ENCODE peak calls at places on chromosome 4, in eight cellular contexts. One of them, this sample, is unnamed.

GRCh38 chr4:169620846-169621228 is 459 bp downstream of the CLCN3 start:
- DNase-seq in aorta: no peak
- DNase-seq in K562: no peak
- DNase-seq in mucosa of descending colon: no peak
- DNase-seq in Karpas-422: peak; percentile 48
- DNase-seq in heart right ventricle: no peak
- DNase-seq in mammary epithelial cell: peak; percentile 48
- DNase-seq in GM23248: peak; percentile 57
- DNase-seq in this sample: peak; percentile 2

GRCh38 chr4:140877781-140878180 is 121.6 kb upstream of the TBC1D9 start:
- DNase-seq in mammary epithelial cell: no peak
- DNase-seq in GM23248: no peak
- DNase-seq in Karpas-422: no peak
- DNase-seq in K562: no peak
- DNase-seq in heart right ventricle: no peak
- DNase-seq in mucosa of descending colon: no peak
- DNase-seq in aorta: no peak
- DNase-seq in this sample: no peak

GRCh38 chr4:2954358-2955185 is 8.6 kb downstream of the NOP14 start:
- DNase-seq in mammary epithelial cell: no peak
- DNase-seq in Karpas-422: peak; percentile 56
- DNase-seq in mucosa of descending colon: no peak
- DNase-seq in K562: no peak
- DNase-seq in aorta: no peak
- DNase-seq in heart right ventricle: no peak
- DNase-seq in GM23248: no peak
- DNase-seq in this sample: no peak

GRCh38 chr4:147492761-147493160 is 11.9 kb downstream of the EDNRA start:
- DNase-seq in mammary epithelial cell: no peak
- DNase-seq in K562: no peak
- DNase-seq in heart right ventricle: peak; percentile 22
- DNase-seq in mucosa of descending colon: no peak
- DNase-seq in Karpas-422: no peak
- DNase-seq in GM23248: peak; percentile 35
- DNase-seq in aorta: no peak
- DNase-seq in this sample: no peak

GRCh38 chr4:174429701-174430100 is 92.6 kb downstream of the HPGD start:
- DNase-seq in Karpas-422: no peak
- DNase-seq in mucosa of descending colon: no peak
- DNase-seq in heart right ventricle: no peak
- DNase-seq in aorta: no peak
- DNase-seq in K562: no peak
- DNase-seq in GM23248: peak; percentile 30
- DNase-seq in mammary epithelial cell: peak; percentile 14
- DNase-seq in this sample: no peak

GRCh38 chr4:71595576-71596108 is 188.2 kb downstream of the GC start:
- DNase-seq in heart right ventricle: no peak
- DNase-seq in K562: no peak
- DNase-seq in mammary epithelial cell: peak; percentile 17
- DNase-seq in aorta: no peak
- DNase-seq in Karpas-422: no peak
- DNase-seq in mucosa of descending colon: no peak
- DNase-seq in GM23248: peak; percentile 19
- DNase-seq in this sample: no peak

GRCh38 chr4:84697159-84697558 is 114.2 kb downstream of the CDS1 start:
- DNase-seq in mammary epithelial cell: no peak
- DNase-seq in mucosa of descending colon: no peak
- DNase-seq in GM23248: peak; percentile 11
- DNase-seq in Karpas-422: no peak
- DNase-seq in K562: no peak
- DNase-seq in heart right ventricle: no peak
- DNase-seq in aorta: no peak
- DNase-seq in this sample: no peak

GRCh38 chr4:36785965-36786364 is 458.6 kb upstream of the NWD2 start:
- DNase-seq in mucosa of descending colon: no peak
- DNase-seq in heart right ventricle: no peak
- DNase-seq in GM23248: no peak
- DNase-seq in K562: no peak
- DNase-seq in mammary epithelial cell: no peak
- DNase-seq in aorta: no peak
- DNase-seq in Karpas-422: no peak
- DNase-seq in this sample: no peak

GRCh38 chr4:7335363-7336066 is 99.2 kb downstream of the PSAPL1 start:
- DNase-seq in GM23248: peak; percentile 60
- DNase-seq in mammary epithelial cell: peak; percentile 18
- DNase-seq in Karpas-422: peak; percentile 93
- DNase-seq in K562: peak; percentile 72
- DNase-seq in aorta: peak; percentile 82
- DNase-seq in heart right ventricle: peak; percentile 67
- DNase-seq in mucosa of descending colon: no peak
- DNase-seq in this sample: peak; percentile 65

GRCh38 chr4:62548108-62548524 is 1348.0 kb downstream of the ADGRL3 start:
- DNase-seq in mammary epithelial cell: no peak
- DNase-seq in mucosa of descending colon: no peak
- DNase-seq in GM23248: no peak
- DNase-seq in Karpas-422: no peak
- DNase-seq in aorta: peak; percentile 81
- DNase-seq in heart right ventricle: peak; percentile 59
- DNase-seq in K562: no peak
- DNase-seq in this sample: no peak

GRCh38 chr4:102815981-102816380 is 11.4 kb downstream of the UBE2D3 start:
- DNase-seq in GM23248: peak; percentile 95
- DNase-seq in aorta: no peak
- DNase-seq in mucosa of descending colon: no peak
- DNase-seq in heart right ventricle: no peak
- DNase-seq in mammary epithelial cell: peak; percentile 87
- DNase-seq in K562: no peak
- DNase-seq in Karpas-422: no peak
- DNase-seq in this sample: no peak

GRCh38 chr4:115145393-115146160 is 32.2 kb upstream of the NDST4 start:
- DNase-seq in mammary epithelial cell: no peak
- DNase-seq in mucosa of descending colon: peak; percentile 50
- DNase-seq in Karpas-422: no peak
- DNase-seq in aorta: no peak
- DNase-seq in GM23248: no peak
- DNase-seq in heart right ventricle: no peak
- DNase-seq in K562: no peak
- DNase-seq in this sample: no peak

GRCh38 chr4:173503330-173504180 is 26.5 kb downstream of the HAND2 start:
- DNase-seq in heart right ventricle: no peak
- DNase-seq in aorta: no peak
- DNase-seq in GM23248: no peak
- DNase-seq in mucosa of descending colon: no peak
- DNase-seq in Karpas-422: no peak
- DNase-seq in K562: no peak
- DNase-seq in mammary epithelial cell: no peak
- DNase-seq in this sample: no peak

GRCh38 chr4:111283066-111283677 is 660.3 kb upstream of the PITX2 start:
- DNase-seq in mucosa of descending colon: peak; percentile 29
- DNase-seq in GM23248: peak; percentile 56
- DNase-seq in aorta: peak; percentile 78
- DNase-seq in mammary epithelial cell: peak; percentile 32
- DNase-seq in K562: peak; percentile 25
- DNase-seq in heart right ventricle: peak; percentile 21
- DNase-seq in Karpas-422: peak; percentile 79
- DNase-seq in this sample: peak; percentile 8

GRCh38 chr4:47002593-47002992 is 9.2 kb upstream of the GABRA4 start:
- DNase-seq in GM23248: peak; percentile 22
- DNase-seq in mucosa of descending colon: no peak
- DNase-seq in aorta: no peak
- DNase-seq in mammary epithelial cell: peak; percentile 1
- DNase-seq in Karpas-422: peak; percentile 46
- DNase-seq in heart right ventricle: no peak
- DNase-seq in K562: no peak
- DNase-seq in this sample: no peak

GRCh38 chr4:70533211-70533610 is 14.8 kb downstream of the AMTN start:
- DNase-seq in heart right ventricle: no peak
- DNase-seq in aorta: no peak
- DNase-seq in mucosa of descending colon: no peak
- DNase-seq in Karpas-422: no peak
- DNase-seq in mammary epithelial cell: no peak
- DNase-seq in K562: no peak
- DNase-seq in GM23248: no peak
- DNase-seq in this sample: no peak

GRCh38 chr4:7988437-7988836 is 48.8 kb upstream of the AFAP1 start:
- DNase-seq in mucosa of descending colon: no peak
- DNase-seq in Karpas-422: no peak
- DNase-seq in mammary epithelial cell: peak; percentile 48
- DNase-seq in aorta: no peak
- DNase-seq in K562: no peak
- DNase-seq in GM23248: peak; percentile 91
- DNase-seq in heart right ventricle: no peak
- DNase-seq in this sample: no peak

GRCh38 chr4:122583906-122584305 is 37.0 kb downstream of the IL21 start:
- DNase-seq in GM23248: peak; percentile 65
- DNase-seq in K562: no peak
- DNase-seq in heart right ventricle: no peak
- DNase-seq in mucosa of descending colon: no peak
- DNase-seq in mammary epithelial cell: peak; percentile 39
- DNase-seq in aorta: no peak
- DNase-seq in Karpas-422: no peak
- DNase-seq in this sample: no peak

GRCh38 chr4:40149960-40150385 is 46.9 kb upstream of the RHOH start:
- DNase-seq in heart right ventricle: no peak
- DNase-seq in Karpas-422: peak; percentile 94
- DNase-seq in GM23248: peak; percentile 70
- DNase-seq in aorta: no peak
- DNase-seq in mammary epithelial cell: peak; percentile 72
- DNase-seq in mucosa of descending colon: no peak
- DNase-seq in K562: peak; percentile 61
- DNase-seq in this sample: peak; percentile 17

GRCh38 chr4:93829531-93830089 is 1.1 kb downstream of the ATOH1 start:
- DNase-seq in mammary epithelial cell: no peak
- DNase-seq in GM23248: peak; percentile 2
- DNase-seq in heart right ventricle: no peak
- DNase-seq in aorta: no peak
- DNase-seq in Karpas-422: no peak
- DNase-seq in mucosa of descending colon: no peak
- DNase-seq in K562: no peak
- DNase-seq in this sample: no peak

GRCh38 chr4:165626316-165626715 is 246.7 kb upstream of the TLL1 start:
- DNase-seq in Karpas-422: no peak
- DNase-seq in GM23248: no peak
- DNase-seq in aorta: no peak
- DNase-seq in mammary epithelial cell: no peak
- DNase-seq in K562: no peak
- DNase-seq in heart right ventricle: no peak
- DNase-seq in mucosa of descending colon: no peak
- DNase-seq in this sample: no peak

GRCh38 chr4:7539659-7540058 is 104.9 kb upstream of the PSAPL1 start:
- DNase-seq in GM23248: peak; percentile 32
- DNase-seq in K562: peak; percentile 62
- DNase-seq in aorta: no peak
- DNase-seq in Karpas-422: peak; percentile 87
- DNase-seq in mucosa of descending colon: peak; percentile 62
- DNase-seq in mammary epithelial cell: no peak
- DNase-seq in heart right ventricle: no peak
- DNase-seq in this sample: peak; percentile 91

GRCh38 chr4:15965325-15965724 is 2.4 kb upstream of the FGFBP2 start:
- DNase-seq in aorta: no peak
- DNase-seq in heart right ventricle: no peak
- DNase-seq in Karpas-422: no peak
- DNase-seq in K562: no peak
- DNase-seq in mammary epithelial cell: no peak
- DNase-seq in mucosa of descending colon: no peak
- DNase-seq in GM23248: no peak
- DNase-seq in this sample: no peak

GRCh38 chr4:24067781-24068193 is 177.9 kb upstream of the PPARGC1A start:
- DNase-seq in Karpas-422: no peak
- DNase-seq in GM23248: peak; percentile 69
- DNase-seq in mucosa of descending colon: no peak
- DNase-seq in K562: no peak
- DNase-seq in aorta: no peak
- DNase-seq in mammary epithelial cell: peak; percentile 49
- DNase-seq in heart right ventricle: no peak
- DNase-seq in this sample: peak; percentile 67

GRCh38 chr4:111214371-111214770 is 591.5 kb upstream of the PITX2 start:
- DNase-seq in mucosa of descending colon: no peak
- DNase-seq in GM23248: no peak
- DNase-seq in aorta: no peak
- DNase-seq in heart right ventricle: no peak
- DNase-seq in K562: no peak
- DNase-seq in mammary epithelial cell: no peak
- DNase-seq in Karpas-422: no peak
- DNase-seq in this sample: no peak

GRCh38 chr4:134251322-134251721 is 49.7 kb upstream of the PABPC4L start:
- DNase-seq in Karpas-422: no peak
- DNase-seq in mammary epithelial cell: no peak
- DNase-seq in K562: no peak
- DNase-seq in heart right ventricle: no peak
- DNase-seq in GM23248: no peak
- DNase-seq in aorta: no peak
- DNase-seq in mucosa of descending colon: no peak
- DNase-seq in this sample: no peak
- H3K9me3 ChIP-seq in Karpas-422: peaks cover 9% of the 10 kb centered on the region
- H3K9me3 ChIP-seq in mammary epithelial cell: no peaks in the 10 kb centered on the region
- H3K9me3 ChIP-seq in K562: no peaks in the 10 kb centered on the region
- H3K9me3 ChIP-seq in heart right ventricle: no peaks in the 10 kb centered on the region
- H3K9me3 ChIP-seq in GM23248: no peaks in the 10 kb centered on the region
- H3K9me3 ChIP-seq in aorta: peaks cover 2% of the 10 kb centered on the region
- H3K9me3 ChIP-seq in mucosa of descending colon: no peaks in the 10 kb centered on the region
- H3K9me3 ChIP-seq in this sample: no peaks in the 10 kb centered on the region

GRCh38 chr4:29596228-29596627 is 1123.9 kb upstream of the PCDH7 start:
- DNase-seq in K562: no peak
- DNase-seq in heart right ventricle: no peak
- DNase-seq in mammary epithelial cell: no peak
- DNase-seq in mucosa of descending colon: no peak
- DNase-seq in aorta: no peak
- DNase-seq in GM23248: no peak
- DNase-seq in Karpas-422: no peak
- DNase-seq in this sample: no peak
- H3K4me3 ChIP-seq in K562: no peak overlapping the region
- H3K4me3 ChIP-seq in heart right ventricle: no peak overlapping the region
- H3K4me3 ChIP-seq in mammary epithelial cell: no peak overlapping the region
- H3K4me3 ChIP-seq in mucosa of descending colon: no peak overlapping the region
- H3K4me3 ChIP-seq in aorta: no peak overlapping the region
- H3K4me3 ChIP-seq in GM23248: no peak overlapping the region
- H3K4me3 ChIP-seq in Karpas-422: no peak overlapping the region
- H3K4me3 ChIP-seq in this sample: no peak overlapping the region

DNA sequence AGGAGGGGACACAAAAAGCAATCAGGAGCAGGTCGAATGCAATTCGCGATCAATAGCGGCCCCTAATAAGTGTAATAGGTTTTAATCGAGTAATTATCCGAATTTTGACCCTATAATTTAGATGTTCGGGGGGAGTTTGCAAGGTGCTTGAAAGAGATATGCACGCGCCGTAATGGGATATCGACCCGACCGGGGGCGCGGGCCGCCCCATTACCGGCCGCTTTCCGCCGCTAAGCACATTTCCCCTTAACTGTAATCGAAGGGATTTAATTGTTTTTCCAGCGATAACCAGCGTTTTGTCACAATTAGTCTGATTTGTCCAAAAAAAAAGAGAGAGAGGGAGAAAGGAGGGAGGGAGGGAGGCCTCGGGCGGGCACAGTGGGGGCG is 1.0 kb downstream of the NKX1-1 start:
- DNase-seq in GM23248: no peak
- DNase-seq in K562: no peak
- DNase-seq in aorta: no peak
- DNase-seq in mammary epithelial cell: no peak
- DNase-seq in mucosa of descending colon: no peak
- DNase-seq in Karpas-422: no peak
- DNase-seq in heart right ventricle: no peak
- DNase-seq in this sample: no peak
- H3K9me3 ChIP-seq in GM23248: no peaks in the 10 kb centered on the region
- H3K9me3 ChIP-seq in K562: no peaks in the 10 kb centered on the region
- H3K9me3 ChIP-seq in aorta: no peaks in the 10 kb centered on the region
- H3K9me3 ChIP-seq in mammary epithelial cell: no peaks in the 10 kb centered on the region
- H3K9me3 ChIP-seq in mucosa of descending colon: no peaks in the 10 kb centered on the region
- H3K9me3 ChIP-seq in Karpas-422: peaks cover 3% of the 10 kb centered on the region
- H3K9me3 ChIP-seq in heart right ventricle: no peaks in the 10 kb centered on the region
- H3K9me3 ChIP-seq in this sample: no peaks in the 10 kb centered on the region

GRCh38 chr4:128854433-128854832 is 44.9 kb downstream of the JADE1 start:
- DNase-seq in mucosa of descending colon: no peak
- DNase-seq in aorta: no peak
- DNase-seq in mammary epithelial cell: no peak
- DNase-seq in heart right ventricle: no peak
- DNase-seq in K562: no peak
- DNase-seq in Karpas-422: no peak
- DNase-seq in GM23248: peak; percentile 31
- DNase-seq in this sample: no peak
- H3K4me3 ChIP-seq in mucosa of descending colon: no peak overlapping the region
- H3K4me3 ChIP-seq in aorta: no peak overlapping the region
- H3K4me3 ChIP-seq in mammary epithelial cell: no peak overlapping the region
- H3K4me3 ChIP-seq in heart right ventricle: no peak overlapping the region
- H3K4me3 ChIP-seq in K562: no peak overlapping the region
- H3K4me3 ChIP-seq in Karpas-422: no peak overlapping the region
- H3K4me3 ChIP-seq in GM23248: no peak overlapping the region
- H3K4me3 ChIP-seq in this sample: no peak overlapping the region